ENCODE peak calls at places on chromosomes 7 and 10, in six cellular contexts. F is EH, M is HuH-7, I is ELR, G is HFFc6, H is left lung. T is an unnamed sample.

GRCh38 chr10:17113889-17114288 is 15.7 kb downstream of the CUBN start:
- DNase-seq in F (peak), M (no peak), I (peak), G (peak), H (peak), T (no peak)

GRCh38 chr10:87177-88080 is 38.3 kb upstream of the TUBB8 start:
- DNase-seq in F (no peak), M (no peak), I (no peak), G (no peak), H (no peak), T (no peak)

GRCh38 chr10:16904049-16904448 is 86.8 kb upstream of the RSU1 start:
- DNase-seq in F (no peak), M (no peak), I (no peak), G (no peak), H (no peak), T (no peak)

GRCh38 chr10:3926675-3927525 is 141.9 kb upstream of the KLF6 start:
- DNase-seq in F (peak), M (no peak), I (no peak), G (no peak), H (no peak), T (no peak)

GRCh38 chr7:20354825-20355466 is 24.2 kb downstream of the ITGB8 start:
- DNase-seq in F (no peak), M (no peak), I (no peak), G (no peak), H (no peak), T (no peak)

GRCh38 chr10:102917314-102917961 is 656 bp upstream of the CNNM2 start:
- DNase-seq in F (peak), M (peak), I (peak), G (peak), H (peak), T (peak)

GRCh38 chr7:143884978-143885559 is 16.9 kb downstream of the TCAF1 start:
- DNase-seq in F (peak), M (no peak), I (peak), G (peak), H (peak), T (no peak)

GRCh38 chr7:93717217-93717900 is 142.8 kb upstream of the CALCR start:
- DNase-seq in F (peak), M (no peak), I (peak), G (no peak), H (no peak), T (no peak)

GRCh38 chr7:131358636-131359035 is 31.0 kb downstream of the MKLN1 start:
- DNase-seq in F (no peak), M (no peak), I (no peak), G (no peak), H (no peak), T (no peak)

GRCh38 chr10:119370046-119370770 is 162.8 kb downstream of the GRK5 start:
- DNase-seq in F (peak), M (no peak), I (peak), G (peak), H (no peak), T (no peak)

GRCh38 chr10:28317735-28318134 is 14.9 kb upstream of the MPP7 start:
- DNase-seq in F (peak), M (no peak), I (peak), G (no peak), H (no peak), T (no peak)

GRCh38 chr7:34066968-34067367 is 161.6 kb downstream of the BMPER start:
- DNase-seq in F (no peak), M (no peak), I (no peak), G (no peak), H (no peak), T (no peak)

GRCh38 chr10:16950686-16951681 is 133.8 kb upstream of the RSU1 start:
- DNase-seq in F (peak), M (no peak), I (peak), G (peak), H (no peak), T (no peak)

GRCh38 chr10:27673065-27673464 is 72.6 kb downstream of the MKX start:
- DNase-seq in F (no peak), M (no peak), I (no peak), G (no peak), H (no peak), T (no peak)